ENCODE peak calls at places on chromosome 18, in four cellular contexts. V is bronchial epithelial cell, Z is NCI-H2029, M is fibroblast of the aortic adventitia. B is an unnamed sample.

GRCh38 chr18:26190506-26190905 is 35.7 kb upstream of the TAF4B start:
- DNase-seq in V (no peak), M (no peak), Z (no peak), B (no peak)

GRCh38 chr18:77017355-77017754 is 115.2 kb downstream of the MBP start:
- DNase-seq in M (no peak), V (no peak), Z (no peak), B (no peak)

GRCh38 chr18:48027401-48027931 is 97.0 kb upstream of the SMAD2 start:
- DNase-seq in Z (no peak), V (no peak), M (no peak), B (no peak)

GRCh38 chr18:43570593-43570992 is 293.3 kb upstream of the SYT4 start:
- DNase-seq in Z (no peak), M (no peak), V (no peak), B (no peak)

GRCh38 chr18:11324956-11325873 is 175.8 kb upstream of the PIEZO2 start:
- DNase-seq in Z (no peak), M (peak), V (no peak), B (no peak)

GRCh38 chr18:76391038-76391437 is 104.0 kb downstream of the ZNF516 start:
- DNase-seq in Z (no peak), M (no peak), V (no peak), B (no peak)

GRCh38 chr18:22930089-22930713 is 2.9 kb upstream of the RBBP8 start:
- DNase-seq in V (peak), M (peak), Z (peak), B (peak)

GRCh38 chr18:35458271-35458670 is 39.5 kb downstream of the INO80C start:
- DNase-seq in Z (no peak), V (no peak), M (no peak), B (no peak)

GRCh38 chr18:23619388-23619873 is 33.1 kb upstream of the NPC1 start:
- DNase-seq in M (peak), Z (no peak), V (no peak), B (no peak)

GRCh38 chr18:60027397-60027796 is 127.6 kb downstream of the PMAIP1 start:
- DNase-seq in M (no peak), V (no peak), Z (no peak), B (no peak)

GRCh38 chr18:40875101-40875500 is 1079.9 kb upstream of the PIK3C3 start:
- DNase-seq in V (peak), Z (no peak), M (no peak), B (no peak)

GRCh38 chr18:47898055-47898454 is 32.4 kb downstream of the SMAD2 start:
- DNase-seq in V (no peak), Z (no peak), M (peak), B (no peak)

GRCh38 chr18:80196528-80197320 is 50.6 kb downstream of the PARD6G start:
- DNase-seq in V (no peak), Z (no peak), M (peak), B (no peak)

GRCh38 chr18:74631242-74632087 is 33.8 kb downstream of the ZNF407 start:
- DNase-seq in M (peak), V (peak), Z (no peak), B (no peak)

GRCh38 chr18:62437520-62438329 is 85.1 kb upstream of the ZCCHC2 start:
- DNase-seq in V (peak), M (no peak), Z (no peak), B (no peak)

GRCh38 chr18:48139427-48140347 is 209.2 kb upstream of the SMAD2 start:
- DNase-seq in Z (peak), M (no peak), V (no peak), B (no peak)